ENCODE peak calls at places on chromosomes 1 and 21, in nine cellular contexts. R is esophagus muscularis mucosa; F is suprapubic skin; X is CD8-positive, alpha-beta T cell; Z is HepG2; U is neural progenitor cell; J is AG09309; M is sigmoid colon; O is left ventricle myocardium inferior. P is an unnamed sample.

GRCh38 chr1:227758366-227758765 is 23.1 kb downstream of the SNAP47 start:
- DNase-seq in X (no peak), U (no peak), Z (no peak), O (no peak), R (no peak), M (no peak), J (no peak), F (no peak), P (no peak)

GRCh38 chr1:110017792-110018191 is 16.6 kb upstream of the STRIP1 start:
- DNase-seq in X (no peak), Z (no peak), F (no peak), O (no peak), R (no peak), U (no peak), J (no peak), M (no peak), P (no peak)

GRCh38 chr1:211579434-211580302 is 707 bp upstream of the SLC30A1 start:
- DNase-seq in M (peak), F (no peak), X (no peak), R (peak), U (peak), Z (peak), J (no peak), O (peak), P (no peak)

GRCh38 chr1:225710804-225711203 is 57.9 kb upstream of the ENAH start:
- DNase-seq in J (no peak), Z (no peak), M (peak), F (no peak), O (no peak), X (no peak), U (no peak), R (no peak), P (peak)

GRCh38 chr1:27018316-27018715 is 5.7 kb upstream of the TENT5B start:
- DNase-seq in J (no peak), U (no peak), O (no peak), F (no peak), R (no peak), M (no peak), Z (no peak), X (no peak), P (no peak)

GRCh38 chr21:33201945-33202344 is 27.8 kb upstream of the IFNAR2 start:
- DNase-seq in Z (no peak), O (no peak), R (peak), U (no peak), X (no peak), J (no peak), M (no peak), F (no peak), P (no peak)

GRCh38 chr1:94792876-94793605 is 27.1 kb upstream of the SLC44A3 start:
- DNase-seq in R (no peak), M (peak), X (no peak), F (no peak), U (no peak), Z (peak), J (peak), O (no peak), P (no peak)

GRCh38 chr1:186286615-186287317 is 88.3 kb downstream of the TPR start:
- DNase-seq in R (no peak), J (no peak), M (no peak), F (no peak), U (no peak), O (no peak), X (no peak), Z (no peak), P (no peak)

GRCh38 chr1:94142022-94142421 is 21.1 kb upstream of the ABCA4 start:
- DNase-seq in J (no peak), M (no peak), F (no peak), R (peak), Z (no peak), X (no peak), U (no peak), O (no peak), P (no peak)

DNA sequence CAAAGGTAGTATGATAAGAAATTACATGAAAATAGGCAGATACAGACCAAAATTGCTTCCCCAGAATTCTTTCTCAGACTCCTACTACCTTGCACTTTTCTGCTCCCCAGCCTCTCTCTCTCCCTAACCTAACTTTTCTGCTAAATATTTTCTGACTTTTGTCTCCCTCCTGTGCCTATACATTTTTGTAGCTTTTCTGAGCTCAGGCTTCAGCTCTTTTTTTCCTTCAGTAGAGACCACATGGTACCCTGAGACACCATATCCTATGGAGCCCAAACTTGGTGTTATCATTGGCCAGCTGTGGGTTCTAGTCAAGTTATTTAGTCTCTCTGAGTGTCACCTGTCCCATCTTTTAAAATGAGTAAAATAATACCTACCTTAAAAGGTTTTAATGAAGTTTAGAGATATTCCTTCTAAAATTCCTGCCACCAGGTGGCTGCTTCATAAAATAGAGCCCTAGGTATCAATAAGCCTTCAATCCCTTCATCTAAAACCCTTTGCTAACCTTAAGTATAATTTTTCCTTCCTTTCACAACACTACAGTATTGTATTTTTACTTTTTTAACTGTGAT is 237.7 kb upstream of the DUSP10 start:
- DNase-seq in Z (peak), U (no peak), F (no peak), O (no peak), X (no peak), R (no peak), J (no peak), M (no peak), P (no peak)
- TF ChIP-seq CTCF in Z (no peak), U (peak), F (no peak), O (peak), X (no peak), R (peak), J (no peak), M (no peak), P (peak)

DNA sequence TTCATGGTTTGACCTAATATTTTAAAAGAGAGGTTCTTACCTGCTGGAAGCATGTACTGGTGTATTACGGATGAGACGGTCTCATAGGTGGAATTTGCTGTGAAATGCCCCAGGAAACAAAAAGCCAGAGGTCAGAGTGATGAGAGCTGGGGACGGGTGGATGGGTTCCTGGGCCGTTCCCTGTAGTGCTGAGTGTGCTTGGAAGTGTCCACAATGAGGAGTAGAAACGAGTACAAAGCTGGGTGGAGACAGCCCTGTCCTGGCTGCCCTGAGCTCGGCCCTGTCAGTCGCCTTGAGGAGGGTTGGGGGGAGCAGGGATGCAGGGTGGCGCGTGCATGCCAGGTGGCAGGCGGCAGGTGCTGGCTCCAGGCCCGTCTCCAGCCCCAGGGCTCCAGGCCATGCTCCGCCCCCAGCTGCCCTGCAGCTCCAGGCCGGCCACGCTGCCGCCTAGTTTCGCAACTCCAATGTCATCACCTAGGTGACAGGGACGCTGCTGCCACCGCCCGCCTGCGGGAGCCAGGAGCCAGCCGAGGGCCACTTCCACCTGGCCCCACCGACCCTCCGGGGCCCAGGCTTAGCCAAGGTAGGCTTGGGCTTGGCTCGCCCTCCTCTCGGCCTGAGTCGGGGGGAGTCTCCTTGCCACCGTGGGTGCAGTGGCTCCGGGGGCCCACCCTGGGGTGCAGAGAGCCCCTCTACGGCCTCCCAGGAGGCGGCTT is 16.4 kb downstream of the TP73 start:
- DNase-seq in F (no peak), Z (peak), R (no peak), J (no peak), X (no peak), O (peak), U (no peak), M (peak), P (no peak)
- H3K4me3 ChIP-seq in F (no peak), Z (peak), R (no peak), J (no peak), X (no peak), O (peak), U (no peak), M (no peak), P (no peak)

DNA sequence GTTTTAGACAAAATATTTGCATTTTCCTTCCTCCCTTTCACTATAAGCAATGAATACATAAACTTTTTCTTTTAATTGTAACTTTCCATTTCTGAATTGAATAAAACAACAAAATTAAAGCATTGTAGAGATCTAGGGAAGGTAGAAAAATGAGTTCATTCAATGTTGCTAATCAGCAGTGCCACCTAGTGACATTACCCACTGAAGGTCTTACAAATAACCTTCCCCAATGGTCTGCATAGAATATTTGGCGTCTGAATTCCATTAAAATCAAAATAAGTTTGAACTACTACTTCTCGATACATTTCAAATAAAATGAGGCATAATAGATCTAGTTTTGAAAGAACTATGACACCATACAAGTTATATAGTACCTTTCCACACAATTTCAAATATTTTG is 19.6 kb downstream of the FH start:
- DNase-seq in J (no peak), R (no peak), M (no peak), Z (peak), X (no peak), O (no peak), F (no peak), U (peak), P (no peak)
- TF ChIP-seq CTCF in J (peak), R (no peak), M (no peak), Z (peak), X (no peak), O (no peak), F (no peak), U (peak), P (peak)

DNA sequence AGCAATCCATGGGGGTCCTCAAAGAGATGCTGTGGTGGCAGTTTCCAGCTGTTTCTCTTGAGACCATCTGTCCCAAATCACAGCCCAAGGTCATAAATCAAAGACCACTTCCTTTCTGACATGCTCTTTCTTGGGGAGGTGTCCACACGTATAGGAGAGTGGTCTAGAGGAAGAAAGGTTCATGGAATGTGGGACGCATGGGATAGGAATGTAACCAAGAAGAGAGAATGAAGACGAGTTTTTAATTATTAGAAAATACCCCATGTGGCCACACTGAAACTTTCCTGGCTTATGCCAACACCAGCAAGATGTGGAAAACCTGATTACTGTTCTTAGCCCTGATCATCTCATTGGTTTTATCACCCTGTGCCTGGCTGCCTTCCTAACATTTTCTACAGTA is 124.2 kb upstream of the IFFO2 start:
- DNase-seq in X (no peak), M (no peak), J (no peak), U (no peak), F (no peak), O (no peak), R (no peak), Z (no peak), P (no peak)
- H3K4me3 ChIP-seq in X (no peak), M (no peak), J (no peak), U (no peak), F (peak), O (peak), R (no peak), Z (no peak), P (no peak)

GRCh38 chr1:195376190-195376589 is 1232.0 kb downstream of the KCNT2 start:
- DNase-seq in U (no peak), J (no peak), O (no peak), Z (peak), X (no peak), F (no peak), R (no peak), M (no peak), P (no peak)
- TF ChIP-seq CTCF in U (peak), J (no peak), O (no peak), Z (no peak), X (no peak), F (no peak), R (no peak), M (no peak), P (no peak)

GRCh38 chr1:113871597-113872113 is at the start of gene PTPN22:
- DNase-seq in F (no peak), U (no peak), R (no peak), M (no peak), O (no peak), X (peak), J (no peak), Z (no peak), P (no peak)
- H3K4me3 ChIP-seq in F (no peak), U (no peak), R (peak), M (peak), O (no peak), X (peak), J (no peak), Z (no peak), P (no peak)

DNA sequence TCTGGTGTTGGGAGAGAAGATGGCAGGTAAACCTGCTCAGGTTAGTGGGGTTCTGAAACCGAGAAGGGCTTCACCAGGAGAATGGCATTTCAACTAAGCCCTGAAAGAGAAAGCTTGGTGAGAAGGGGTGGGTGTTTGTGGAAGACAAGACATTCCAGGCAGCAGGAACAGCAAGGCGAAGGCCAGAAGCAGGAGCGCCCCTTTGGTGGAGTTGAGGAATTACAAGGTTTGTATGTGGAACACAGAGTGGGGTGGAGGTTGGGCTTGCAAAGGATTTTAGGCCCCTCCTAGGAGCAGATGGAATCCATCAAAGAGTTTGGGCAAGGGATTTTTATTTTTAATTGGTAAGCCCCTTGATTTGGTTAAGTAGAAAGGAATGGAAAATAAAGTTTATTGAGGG is 24.8 kb upstream of the ELOA start:
- DNase-seq in O (no peak), J (no peak), X (no peak), F (no peak), U (peak), Z (peak), R (no peak), M (no peak), P (no peak)
- TF ChIP-seq CTCF in O (peak), J (peak), X (no peak), F (peak), U (peak), Z (peak), R (peak), M (no peak), P (peak)

DNA sequence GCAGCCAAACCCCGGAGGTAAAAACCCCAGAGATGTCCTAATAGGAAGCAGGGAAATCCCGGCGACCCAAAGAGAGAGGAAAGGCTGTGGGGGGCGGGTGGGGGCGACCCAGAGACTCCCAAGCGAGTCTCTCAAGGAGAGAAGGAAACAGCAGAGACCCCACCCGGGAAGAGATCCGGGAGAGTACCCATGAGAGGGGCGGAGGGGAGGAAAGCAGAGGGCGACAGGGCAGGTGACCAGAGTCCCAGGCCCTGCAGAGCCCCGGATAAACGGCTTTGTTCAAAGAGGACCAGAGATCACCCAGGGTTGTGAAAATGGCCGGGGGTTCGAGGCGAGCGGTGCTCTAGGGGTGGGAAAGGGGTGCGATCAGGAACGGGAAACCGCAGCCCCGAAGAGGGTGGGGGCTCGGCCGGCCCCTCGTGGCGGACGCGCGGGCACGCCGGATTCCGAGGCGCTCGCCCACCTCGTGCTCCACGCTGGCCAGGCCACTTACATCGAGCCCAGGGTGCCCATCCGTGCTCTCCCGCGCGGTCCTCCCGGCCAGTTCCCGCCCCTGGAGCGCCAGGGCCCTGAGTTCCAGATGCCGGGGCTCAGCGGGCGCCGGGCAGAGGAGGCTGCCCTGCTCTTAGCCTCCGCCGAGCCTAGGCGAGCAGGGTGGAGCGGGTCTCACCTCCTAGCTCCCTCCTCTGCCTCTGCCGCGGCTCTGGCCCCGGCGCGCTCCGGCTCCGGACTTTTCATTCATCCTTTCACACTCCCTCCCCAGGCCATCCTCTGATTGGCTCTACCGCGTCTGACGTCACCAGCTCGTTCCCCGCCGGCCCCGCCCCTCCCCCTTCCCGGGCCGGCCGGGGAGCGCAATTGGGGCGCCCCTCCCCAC is 52.3 kb downstream of the RHBG start:
- DNase-seq in U (peak), O (peak), Z (peak), R (no peak), J (peak), X (peak), M (peak), F (no peak), P (no peak)
- H3K4me3 ChIP-seq in U (peak), O (peak), Z (no peak), R (peak), J (no peak), X (peak), M (peak), F (peak), P (no peak)

P was measured in kidney epithelial cell.